ENCODE peak calls at places on chromosomes 6 and 20, in six cellular contexts. K, M, I, J, D and P are unnamed samples.

GRCh38 chr20:64146301-64146935 is 17.8 kb upstream of the MYT1 start:
- DNase-seq in K (no peak), M (no peak), I (peak; percentile 51), J (no peak), D (no peak), P (no peak)

GRCh38 chr6:154555075-154555677 is 44.7 kb upstream of the CNKSR3 start:
- DNase-seq in K (no peak), M (no peak), I (no peak), J (peak; percentile 97), D (no peak), P (no peak)

GRCh38 chr20:43836790-43837189 is 77.9 kb upstream of the TOX2 start:
- DNase-seq in K (no peak), M (no peak), I (no peak), J (no peak), D (no peak), P (no peak)

GRCh38 chr20:41151134-41151869 is 14.0 kb downstream of the PLCG1 start:
- DNase-seq in K (no peak), M (no peak), I (no peak), J (no peak), D (no peak), P (no peak)

GRCh38 chr20:2799688-2800589 is 488 bp downstream of the CPXM1 start:
- DNase-seq in K (no peak), M (no peak), I (no peak), J (no peak), D (no peak), P (peak; percentile 41)

GRCh38 chr6:34273242-34273805 is 24.5 kb upstream of the SMIM29 start:
- DNase-seq in K (no peak), M (no peak), I (no peak), J (no peak), D (peak; percentile 32), P (peak; percentile 30)

GRCh38 chr20:2109425-2110210 is 8.0 kb downstream of the STK35 start:
- DNase-seq in K (no peak), M (no peak), I (no peak), J (peak; percentile 19), D (no peak), P (peak; percentile 34)

GRCh38 chr6:19086480-19086879 is 699.3 kb downstream of the RNF144B start:
- DNase-seq in K (no peak), M (no peak), I (no peak), J (no peak), D (no peak), P (no peak)

GRCh38 chr6:74598473-74599393 is 607.1 kb downstream of the COL12A1 start:
- DNase-seq in K (peak; percentile 32), M (no peak), I (no peak), J (peak; percentile 78), D (no peak), P (no peak)

GRCh38 chr6:74597840-74598239 is 608.0 kb downstream of the COL12A1 start:
- DNase-seq in K (no peak), M (no peak), I (no peak), J (no peak), D (no peak), P (no peak)

GRCh38 chr6:74596586-74596985 is 609.3 kb downstream of the COL12A1 start:
- DNase-seq in K (no peak), M (no peak), I (no peak), J (no peak), D (no peak), P (no peak)

GRCh38 chr6:74602206-74602605 is 603.6 kb downstream of the COL12A1 start:
- DNase-seq in K (no peak), M (no peak), I (no peak), J (no peak), D (no peak), P (no peak)

GRCh38 chr6:74597266-74597665 is 608.6 kb downstream of the COL12A1 start:
- DNase-seq in K (no peak), M (no peak), I (no peak), J (peak; percentile 45), D (no peak), P (peak; percentile 45)
- H3K4me3 ChIP-seq in K (no peak overlapping the region), M (no peak overlapping the region), I (no peak overlapping the region), J (no peak overlapping the region), D (no peak overlapping the region), P (no peak overlapping the region)

DNA sequence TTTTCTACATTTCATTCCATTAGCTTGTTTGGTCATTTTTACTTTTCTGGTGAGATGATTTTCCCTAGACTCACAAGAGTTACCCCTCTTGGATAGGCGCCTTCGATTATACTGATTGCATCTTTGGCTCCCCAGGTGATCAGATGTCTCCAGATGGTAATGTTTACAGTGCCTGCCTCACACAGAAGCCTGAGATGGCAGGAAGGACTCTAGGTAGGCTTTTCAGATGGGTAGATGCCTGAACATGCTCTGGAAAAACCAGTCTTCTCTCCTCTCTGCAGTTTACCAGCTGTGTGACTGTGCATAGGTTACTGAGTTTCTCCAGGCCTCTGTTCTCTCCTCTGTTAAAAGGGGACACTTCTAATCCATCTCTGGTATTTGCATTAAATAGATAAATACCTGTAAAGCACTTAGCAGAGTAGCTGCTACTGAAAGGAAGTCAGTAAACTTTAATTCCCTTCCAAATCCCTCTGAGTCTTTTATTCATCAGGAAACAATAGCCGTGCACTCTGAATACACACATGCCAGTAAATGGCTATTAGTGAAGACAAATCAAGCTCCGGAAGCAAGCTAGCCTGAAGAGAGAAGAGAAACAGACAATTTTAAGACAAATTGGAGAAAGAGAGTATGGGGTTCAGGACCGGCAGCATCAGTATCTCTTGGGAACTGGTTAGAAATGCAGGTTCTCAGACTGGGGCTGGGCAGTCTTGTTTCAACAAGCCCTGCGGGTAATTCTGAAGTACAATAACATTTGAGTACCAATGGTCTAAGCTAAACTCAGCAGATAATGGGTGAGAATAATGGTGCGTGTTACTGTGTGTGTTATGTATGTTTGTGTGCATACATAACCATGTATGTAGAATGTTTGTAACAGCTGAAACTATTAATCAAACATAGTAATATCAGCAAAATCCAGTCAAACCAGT is 139.4 kb downstream of the UST start:
- DNase-seq in K (no peak), M (no peak), I (no peak), J (peak; percentile 92), D (no peak), P (no peak)
- H3K4me3 ChIP-seq in K (no peak overlapping the region), M (no peak overlapping the region), I (no peak overlapping the region), J (peak overlapping the region; percentile 4), D (no peak overlapping the region), P (no peak overlapping the region)

GRCh38 chr6:12528171-12528570 is 188.4 kb upstream of the PHACTR1 start:
- DNase-seq in K (no peak), M (no peak), I (no peak), J (no peak), D (no peak), P (peak; percentile 46)

GRCh38 chr6:12527339-12527738 is 189.2 kb upstream of the PHACTR1 start:
- DNase-seq in K (no peak), M (no peak), I (no peak), J (no peak), D (no peak), P (no peak)

GRCh38 chr6:12528581-12529363 is 187.8 kb upstream of the PHACTR1 start:
- DNase-seq in K (no peak), M (no peak), I (no peak), J (no peak), D (no peak), P (peak; percentile 62)

GRCh38 chr6:12530345-12530744 is 186.2 kb upstream of the PHACTR1 start:
- DNase-seq in K (no peak), M (no peak), I (no peak), J (no peak), D (no peak), P (no peak)

DNA sequence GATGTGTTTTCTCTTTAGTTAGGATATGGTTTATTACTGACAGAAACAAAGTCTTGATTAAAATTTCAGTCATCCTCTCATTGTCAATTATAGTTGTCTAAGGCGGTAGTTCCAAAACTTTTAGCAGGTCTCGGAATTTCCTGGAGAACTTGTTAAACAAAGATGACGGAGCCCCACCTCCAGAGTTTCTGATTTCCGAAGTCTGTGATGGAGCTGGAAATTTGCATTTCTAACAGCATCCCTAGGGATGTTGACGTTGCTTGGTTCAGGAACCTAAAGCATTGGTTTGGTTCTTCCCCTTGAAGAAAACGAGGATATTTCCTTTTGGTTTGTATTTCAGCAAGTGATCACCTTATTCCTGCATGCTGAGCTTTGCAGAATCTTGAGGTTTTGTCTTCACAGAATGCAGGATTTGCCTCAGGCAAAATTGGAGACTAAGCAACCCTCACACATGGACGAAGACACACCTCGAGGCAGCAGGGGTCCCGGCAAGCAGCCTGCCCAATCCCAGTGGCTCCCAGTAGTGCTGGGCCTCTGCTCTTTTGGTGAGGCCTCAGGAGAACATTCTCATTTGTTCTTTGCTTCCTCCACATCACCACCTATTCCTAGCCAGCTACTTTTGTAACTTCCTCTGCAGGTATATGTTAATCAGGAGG is 187.1 kb upstream of the PHACTR1 start:
- DNase-seq in K (no peak), M (no peak), I (no peak), J (no peak), D (no peak), P (no peak)
- H3K4me3 ChIP-seq in K (no peak overlapping the region), M (no peak overlapping the region), I (no peak overlapping the region), J (no peak overlapping the region), D (no peak overlapping the region), P (no peak overlapping the region)

GRCh38 chr6:157335829-157336228 is 12.5 kb upstream of the TMEM242 start:
- DNase-seq in K (no peak), M (no peak), I (no peak), J (no peak), D (no peak), P (no peak)
- H3K4me3 ChIP-seq in K (no peak overlapping the region), M (no peak overlapping the region), I (no peak overlapping the region), J (no peak overlapping the region), D (no peak overlapping the region), P (no peak overlapping the region)